ENCODE peak calls at places on chromosomes 12 and 14, in eight cellular contexts. Q, X, O, H, Z, Y, F and V are unnamed samples. For H3K27me3, the result is how much of the 10 kb centered on the place peaks cover.

GRCh38 chr14:98028156-98028555 is 1231.0 kb downstream of the VRK1 start:
- DNase-seq in F (no peak), O (no peak), Y (no peak), Z (no peak), H (no peak), Q (no peak), X (no peak), V (no peak)

GRCh38 chr14:105047283-105048016 is 17.8 kb downstream of the GPR132 start:
- DNase-seq in Q (no peak), O (no peak), F (peak), H (no peak), Y (no peak), X (no peak), Z (no peak), V (no peak)

GRCh38 chr14:26605602-26606001 is 7.8 kb upstream of the NOVA1 start:
- DNase-seq in Y (no peak), Q (no peak), X (no peak), H (no peak), Z (no peak), O (no peak), F (no peak), V (no peak)

GRCh38 chr14:51041117-51041531 is 53.8 kb downstream of the TRIM9 start:
- DNase-seq in Z (no peak), X (no peak), Y (no peak), H (peak), Q (no peak), F (no peak), O (no peak), V (no peak)

GRCh38 chr14:63897706-63898105 is 44.9 kb downstream of the SYNE2 start:
- DNase-seq in F (no peak), X (peak), Z (no peak), Y (no peak), H (peak), Q (no peak), O (no peak), V (peak)

GRCh38 chr12:114661245-114661644 is 22.7 kb downstream of the TBX3 start:
- DNase-seq in H (no peak), O (no peak), F (no peak), Y (no peak), Q (no peak), Z (no peak), X (peak), V (no peak)

GRCh38 chr14:31955941-31956579 is 121.0 kb upstream of the ARHGAP5 start:
- DNase-seq in O (no peak), H (no peak), Y (no peak), F (no peak), Q (no peak), X (peak), Z (no peak), V (no peak)

GRCh38 chr12:45732936-45733335 is 3.4 kb downstream of the ARID2 start:
- DNase-seq in Y (no peak), H (no peak), X (no peak), Q (no peak), Z (no peak), F (no peak), O (no peak), V (no peak)

GRCh38 chr12:94140556-94140955 is 7.8 kb upstream of the PLXNC1 start:
- DNase-seq in O (no peak), X (peak), Q (no peak), Y (no peak), Z (no peak), H (peak), F (no peak), V (no peak)

GRCh38 chr12:45369065-45369464 is 153.2 kb downstream of the ANO6 start:
- DNase-seq in X (peak), F (no peak), O (no peak), Y (no peak), Z (no peak), H (no peak), Q (peak), V (no peak)

DNA sequence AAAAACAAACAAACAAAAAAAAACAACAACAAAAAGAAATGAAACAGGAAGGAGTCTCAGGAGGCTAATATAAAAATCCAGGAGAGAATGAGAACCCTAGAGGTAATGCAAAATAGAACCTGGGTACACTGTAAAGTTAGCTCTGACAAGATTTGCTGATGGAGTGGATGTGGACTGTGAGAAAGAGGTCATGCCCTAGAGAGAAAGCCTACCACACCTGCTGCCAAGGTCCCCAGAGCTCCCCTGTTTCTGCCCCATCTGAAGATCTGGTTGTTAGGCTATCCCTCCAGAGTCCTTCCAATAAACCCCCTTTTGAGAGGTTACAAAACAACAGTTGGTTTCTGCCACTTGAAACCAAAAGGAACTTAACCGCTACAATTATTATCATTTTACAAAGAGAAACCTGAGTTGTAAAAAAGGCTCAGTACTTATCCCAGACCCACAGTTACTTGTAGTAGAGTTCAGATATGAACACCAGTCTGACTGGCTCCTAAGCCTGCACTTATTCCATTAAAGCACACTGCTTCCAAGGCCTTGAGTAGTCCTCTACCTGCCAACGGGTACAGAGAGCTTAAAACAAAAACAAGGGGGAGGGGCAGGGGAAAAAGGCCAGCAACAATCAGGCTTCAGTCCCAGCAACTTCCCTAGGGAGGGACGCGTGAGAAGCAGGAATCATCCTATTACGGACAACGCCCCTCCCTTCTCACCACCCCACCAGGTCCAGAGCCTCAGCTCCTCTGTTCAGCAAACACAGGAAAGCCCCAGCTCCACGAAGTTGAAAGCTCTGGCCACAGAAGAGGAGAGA is 27.7 kb downstream of the PPP1R13B start:
- DNase-seq in Y (peak), O (peak), X (no peak), Q (no peak), F (peak), Z (peak), H (peak), V (no peak)
- H3K27me3 ChIP-seq in Y (under half), O (under half), X (under half), Q (under half), F (under half), Z (under half), H (under half), V (under half)

DNA sequence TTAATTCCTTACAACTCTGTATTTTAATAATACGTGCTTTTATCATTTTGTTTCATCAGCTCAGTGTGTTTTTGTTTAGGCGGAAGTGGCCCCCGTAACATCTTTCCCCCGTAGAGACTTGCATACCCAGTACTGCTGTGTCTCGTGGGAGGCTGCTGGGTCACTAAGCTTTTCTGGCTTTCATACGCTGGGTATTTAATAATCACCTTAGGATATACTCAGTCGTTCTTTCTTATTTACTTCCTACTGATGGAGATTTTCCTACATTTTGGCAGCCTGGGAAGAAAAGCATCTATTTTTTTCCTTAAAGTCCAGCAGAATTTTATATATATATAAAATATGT is 26.6 kb downstream of the SFSWAP start:
- DNase-seq in Q (no peak), Z (no peak), H (no peak), F (no peak), O (no peak), Y (no peak), X (no peak), V (no peak)
- H3K27ac ChIP-seq in Q (no peak), Z (no peak), H (no peak), F (peak), O (peak), Y (no peak), X (no peak), V (peak)

GRCh38 chr12:52232916-52233461 is at the start of gene KRT7:
- DNase-seq in H (no peak), Y (no peak), O (peak), Q (no peak), Z (no peak), X (no peak), F (peak), V (no peak)
- H3K27me3 ChIP-seq in H (half or more), Y (under half), O (under half), Q (under half), Z (under half), X (under half), F (under half), V (under half)

DNA sequence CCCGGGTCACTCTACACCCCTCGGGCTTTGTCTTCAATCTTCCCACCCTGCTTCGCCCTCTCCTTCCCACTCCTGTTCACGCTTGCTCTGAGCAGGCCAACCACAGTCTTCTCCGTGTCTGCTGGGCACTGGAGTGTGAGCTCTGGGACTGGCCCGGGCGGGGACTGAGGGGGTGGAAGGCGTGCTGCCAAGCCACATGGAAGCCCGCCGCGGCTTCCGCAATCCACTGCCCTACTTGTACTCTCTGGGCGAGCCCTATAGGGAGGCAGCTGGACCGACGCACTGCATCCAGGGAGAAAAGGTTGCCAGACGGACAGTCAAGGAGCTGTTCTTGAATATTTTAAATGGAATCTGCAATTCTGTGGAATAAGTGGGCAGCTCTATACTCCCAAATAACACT is 24.8 kb downstream of the GOLGA3 start:
- DNase-seq in Q (no peak), Z (peak), X (no peak), F (no peak), O (no peak), H (no peak), Y (no peak), V (no peak)
- H3K27ac ChIP-seq in Q (no peak), Z (no peak), X (no peak), F (no peak), O (no peak), H (no peak), Y (no peak), V (no peak)

GRCh38 chr14:75369506-75369905 is 58.3 kb upstream of the JDP2 start:
- DNase-seq in O (no peak), Z (peak), X (no peak), F (no peak), Q (no peak), Y (no peak), H (no peak), V (no peak)

GRCh38 chr14:75372260-75372659 is 55.6 kb upstream of the JDP2 start:
- DNase-seq in X (no peak), Y (peak), Z (peak), Q (no peak), F (no peak), H (no peak), O (no peak), V (no peak)

GRCh38 chr14:75371297-75371696 is 56.5 kb upstream of the JDP2 start:
- DNase-seq in X (no peak), Z (no peak), H (no peak), O (no peak), Y (no peak), Q (no peak), F (no peak), V (no peak)

GRCh38 chr14:75373133-75373532 is 54.7 kb upstream of the JDP2 start:
- DNase-seq in Y (no peak), F (no peak), Q (no peak), H (no peak), Z (no peak), X (no peak), O (no peak), V (no peak)

GRCh38 chr14:75370416-75371205 is 57.2 kb upstream of the JDP2 start:
- DNase-seq in Y (no peak), F (no peak), Z (no peak), Q (no peak), H (no peak), X (no peak), O (no peak), V (no peak)
- H3K27me3 ChIP-seq in Y (under half), F (under half), Z (under half), Q (under half), H (under half), X (under half), O (under half), V (under half)